ENCODE peak calls at places on chromosomes 4 and X, in seven cellular contexts. U is AML-193, N is WTC11, J is psoas muscle, B is mesothelial cell of epicardium, M is NCI-H345, V is foreskin fibroblast. R is an unnamed sample.

GRCh38 chr4:101762544-101762943 is 28.0 kb upstream of the BANK1 start:
- DNase-seq in U (no peak), M (no peak), V (no peak), B (no peak), J (no peak), N (no peak), R (no peak)

GRCh38 chrX:149631293-149632165 is at the start of gene TMEM185A:
- DNase-seq in J (peak; percentile 84), B (no peak), U (no peak), V (peak; percentile 33), N (peak; percentile 74), M (peak; percentile 78), R (peak; percentile 25)

GRCh38 chr4:139878050-139878449 is 212.4 kb downstream of the MGST2 start:
- DNase-seq in M (no peak), V (no peak), B (no peak), N (no peak), U (no peak), J (no peak), R (no peak)

GRCh38 chr4:136741468-136741867 is 790.8 kb downstream of the PCDH18 start:
- DNase-seq in N (no peak), V (peak; percentile 9), U (no peak), J (no peak), M (no peak), B (no peak), R (no peak)

GRCh38 chr4:157291071-157291470 is 70.5 kb downstream of the GRIA2 start:
- DNase-seq in U (no peak), M (no peak), N (no peak), V (peak; percentile 15), J (no peak), B (no peak), R (no peak)

GRCh38 chr4:1718095-1718850 is 2.9 kb downstream of the TMEM129 start:
- DNase-seq in B (no peak), M (no peak), J (no peak), U (no peak), V (no peak), N (no peak), R (no peak)

GRCh38 chr4:89598602-89599001 is 238.4 kb downstream of the SNCA start:
- DNase-seq in N (no peak), U (peak; percentile 32), J (no peak), B (no peak), V (no peak), M (peak; percentile 3), R (peak; percentile 21)

GRCh38 chrX:45771560-45772340 is 571.1 kb upstream of the DIPK2B start:
- DNase-seq in U (no peak), N (no peak), B (no peak), V (peak; percentile 57), J (no peak), M (no peak), R (no peak)

GRCh38 chr4:21205821-21206531 is 505.7 kb downstream of the PACRGL start:
- DNase-seq in V (no peak), M (no peak), J (no peak), N (no peak), B (no peak), U (no peak), R (no peak)

GRCh38 chr4:184951668-184952160 is 66.6 kb upstream of the HELT start:
- DNase-seq in U (no peak), J (no peak), V (no peak), N (no peak), B (no peak), M (no peak), R (no peak)

R was measured in NCI-H510A treated with DMSO at 0.1 percent for 48 hours.